ENCODE peak calls at places on chromosomes 16 and 17, in six cellular contexts. R is OCI-M1, F is NCI-H1092, L is NCI-H1105 treated with DMSO at 0.1 percent for 48 hours, D is endothelial cell, G is fibroblast of the aortic adventitia. S is an unnamed sample.

GRCh38 chr17:37570527-37571093 is 38.6 kb downstream of the SYNRG start:
- DNase-seq in G (peak; percentile 27), D (peak; percentile 53), L (peak; percentile 25), F (no peak), R (peak; percentile 44), S (peak; percentile 90)

GRCh38 chr16:1366712-1367299 is 15.1 kb downstream of the GNPTG start:
- DNase-seq in G (no peak), R (no peak), F (no peak), L (peak; percentile 60), D (no peak), S (no peak)

GRCh38 chr17:31538080-31538762 is 146.7 kb downstream of the RAB11FIP4 start:
- DNase-seq in L (no peak), R (no peak), F (no peak), D (no peak), G (no peak), S (no peak)

GRCh38 chr17:17500999-17501605 is 4.9 kb upstream of the RASD1 start:
- DNase-seq in D (no peak), L (no peak), R (no peak), G (no peak), F (no peak), S (no peak)

GRCh38 chr16:3951861-3952332 is 71.4 kb upstream of the CREBBP start:
- DNase-seq in D (no peak), R (no peak), G (peak; percentile 83), L (no peak), F (no peak), S (no peak)

GRCh38 chr16:1285669-1286491 is 23.6 kb upstream of the UBE2I start:
- DNase-seq in D (no peak), R (no peak), L (no peak), G (no peak), F (no peak), S (no peak)

GRCh38 chr16:2990891-2991290 is 10.6 kb upstream of the PKMYT1 start:
- DNase-seq in R (no peak), F (no peak), L (no peak), G (no peak), D (no peak), S (peak; percentile 28)

GRCh38 chr16:87101903-87102302 is 215.3 kb downstream of the C16orf95 start:
- DNase-seq in L (no peak), F (no peak), D (no peak), R (no peak), G (peak; percentile 95), S (peak; percentile 79)

GRCh38 chr17:30600830-30601494 is 123.8 kb downstream of the GOSR1 start:
- DNase-seq in G (peak; percentile 30), R (peak; percentile 39), F (no peak), D (no peak), L (no peak), S (peak; percentile 9)

GRCh38 chr16:5768445-5768844 is 670.9 kb upstream of the EEF2KMT start:
- DNase-seq in F (no peak), L (no peak), D (no peak), R (no peak), G (no peak), S (no peak)

GRCh38 chr17:67379251-67379630 is 2.2 kb downstream of the PITPNC1 start:
- DNase-seq in L (no peak), F (no peak), G (no peak), D (no peak), R (no peak), S (no peak)

GRCh38 chr17:2706911-2707510 is 4.6 kb downstream of the CLUH start:
- DNase-seq in D (no peak), R (no peak), G (no peak), L (no peak), F (no peak), S (no peak)

GRCh38 chr17:4033751-4034251 is 69.6 kb upstream of the ATP2A3 start:
- DNase-seq in R (no peak), D (no peak), G (no peak), L (no peak), F (no peak), S (no peak)

GRCh38 chr17:31452101-31452500 is 60.6 kb downstream of the RAB11FIP4 start:
- DNase-seq in G (no peak), F (no peak), R (no peak), L (no peak), D (no peak), S (peak; percentile 19)

GRCh38 chr17:3532859-3533142 is 24.8 kb downstream of the TRPV3 start:
- DNase-seq in L (no peak), D (no peak), F (no peak), G (no peak), R (no peak), S (no peak)